ENCODE peak calls at places on chromosomes 16 and 17, in five cellular contexts. One of them, this sample, is unnamed.

GRCh38 chr17:17035920-17036319 is 6.3 kb upstream of the MPRIP start:
- DNase-seq in suprapubic skin: no peak
- DNase-seq in heart left ventricle: peak; percentile 46
- DNase-seq in transverse colon: no peak
- DNase-seq in endothelial cell of umbilical vein: no peak
- DNase-seq in this sample: no peak

GRCh38 chr16:69276143-69277115 is 34.7 kb upstream of the VPS4A start:
- DNase-seq in suprapubic skin: peak; percentile 78
- DNase-seq in heart left ventricle: peak; percentile 72
- DNase-seq in transverse colon: peak; percentile 31
- DNase-seq in endothelial cell of umbilical vein: no peak
- DNase-seq in this sample: no peak

GRCh38 chr17:15261063-15261817 is 3.9 kb downstream of the PMP22 start:
- DNase-seq in suprapubic skin: no peak
- DNase-seq in heart left ventricle: peak; percentile 74
- DNase-seq in transverse colon: peak; percentile 49
- DNase-seq in endothelial cell of umbilical vein: peak; percentile 70
- DNase-seq in this sample: peak; percentile 60

GRCh38 chr16:67000384-67001158 is 12.2 kb downstream of the CES4A start:
- DNase-seq in suprapubic skin: peak; percentile 78
- DNase-seq in heart left ventricle: peak; percentile 73
- DNase-seq in transverse colon: peak; percentile 77
- DNase-seq in endothelial cell of umbilical vein: peak; percentile 31
- DNase-seq in this sample: peak; percentile 25

GRCh38 chr17:1362065-1362848 is 37.8 kb downstream of the YWHAE start:
- DNase-seq in suprapubic skin: no peak
- DNase-seq in heart left ventricle: no peak
- DNase-seq in transverse colon: no peak
- DNase-seq in endothelial cell of umbilical vein: peak; percentile 38
- DNase-seq in this sample: no peak

GRCh38 chr17:17044846-17045561 is 2.7 kb downstream of the MPRIP start:
- DNase-seq in suprapubic skin: peak; percentile 59
- DNase-seq in heart left ventricle: peak; percentile 76
- DNase-seq in transverse colon: no peak
- DNase-seq in endothelial cell of umbilical vein: peak; percentile 46
- DNase-seq in this sample: peak; percentile 31

GRCh38 chr17:18004345-18004744 is 31.7 kb downstream of the DRC3 start:
- DNase-seq in suprapubic skin: no peak
- DNase-seq in heart left ventricle: no peak
- DNase-seq in transverse colon: no peak
- DNase-seq in endothelial cell of umbilical vein: no peak
- DNase-seq in this sample: no peak

GRCh38 chr17:66965801-66966528 is 1.5 kb downstream of the CACNG4 start:
- DNase-seq in suprapubic skin: no peak
- DNase-seq in heart left ventricle: no peak
- DNase-seq in transverse colon: no peak
- DNase-seq in endothelial cell of umbilical vein: no peak
- DNase-seq in this sample: no peak

GRCh38 chr16:64880994-64881393 is 240.9 kb downstream of the CDH11 start:
- DNase-seq in suprapubic skin: no peak
- DNase-seq in heart left ventricle: no peak
- DNase-seq in transverse colon: no peak
- DNase-seq in endothelial cell of umbilical vein: no peak
- DNase-seq in this sample: no peak

GRCh38 chr16:29710227-29711219 is 31.5 kb downstream of the QPRT start:
- DNase-seq in suprapubic skin: no peak
- DNase-seq in heart left ventricle: no peak
- DNase-seq in transverse colon: no peak
- DNase-seq in endothelial cell of umbilical vein: peak; percentile 60
- DNase-seq in this sample: no peak

GRCh38 chr16:53087101-53087500 is 32.3 kb downstream of the CHD9 start:
- DNase-seq in suprapubic skin: no peak
- DNase-seq in heart left ventricle: no peak
- DNase-seq in transverse colon: no peak
- DNase-seq in endothelial cell of umbilical vein: no peak
- DNase-seq in this sample: no peak

GRCh38 chr17:56912105-56912999 is 1.5 kb downstream of the TRIM25 start:
- DNase-seq in suprapubic skin: peak; percentile 89
- DNase-seq in heart left ventricle: peak; percentile 48
- DNase-seq in transverse colon: peak; percentile 33
- DNase-seq in endothelial cell of umbilical vein: peak; percentile 57
- DNase-seq in this sample: peak; percentile 51

GRCh38 chr16:81767987-81768592 is 11.0 kb upstream of the PLCG2 start:
- DNase-seq in suprapubic skin: no peak
- DNase-seq in heart left ventricle: no peak
- DNase-seq in transverse colon: no peak
- DNase-seq in endothelial cell of umbilical vein: no peak
- DNase-seq in this sample: no peak

DNA sequence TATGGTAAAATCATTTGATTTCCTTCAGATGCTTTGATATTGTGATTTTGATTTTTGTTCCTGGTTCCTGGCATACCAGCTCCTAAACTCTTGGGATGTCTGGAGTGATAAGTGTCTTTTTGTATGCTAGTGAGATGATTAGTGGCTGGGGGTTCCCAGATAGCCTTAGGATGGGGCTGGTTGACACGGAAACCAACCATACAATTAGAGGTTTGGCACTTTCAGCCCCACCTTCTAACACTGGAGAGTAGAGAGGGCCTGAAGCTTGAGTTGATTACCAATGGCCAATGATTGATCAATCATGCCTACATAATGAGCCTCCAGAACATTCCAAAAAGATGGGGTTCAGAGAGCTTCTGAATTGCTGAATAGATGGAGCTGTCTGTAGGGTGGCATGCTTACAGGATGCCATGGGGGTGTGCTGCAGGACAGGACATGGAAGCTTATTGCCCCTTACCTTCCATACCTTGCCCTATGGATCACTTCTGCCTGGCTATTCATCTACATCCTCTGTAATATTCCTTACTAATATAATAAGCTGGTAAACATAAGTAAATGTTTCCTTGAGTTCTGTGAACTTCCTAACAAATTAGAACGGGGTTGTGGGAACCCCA is 22.8 kb downstream of the RNF112 start:
- DNase-seq in suprapubic skin: no peak
- DNase-seq in heart left ventricle: no peak
- DNase-seq in transverse colon: no peak
- DNase-seq in endothelial cell of umbilical vein: no peak
- DNase-seq in this sample: no peak
- TF ChIP-seq POLR2A in suprapubic skin: no peak
- TF ChIP-seq POLR2A in heart left ventricle: no peak
- TF ChIP-seq POLR2A in transverse colon: no peak
- TF ChIP-seq POLR2A in endothelial cell of umbilical vein: no peak
- TF ChIP-seq POLR2A in this sample: no peak

GRCh38 chr16:4474192-4474961 is at the start of gene NMRAL1:
- DNase-seq in suprapubic skin: peak; percentile 96
- DNase-seq in heart left ventricle: peak; percentile 87
- DNase-seq in transverse colon: peak; percentile 93
- DNase-seq in endothelial cell of umbilical vein: peak; percentile 92
- DNase-seq in this sample: peak; percentile 78
- TF ChIP-seq POLR2A in suprapubic skin: peak; percentile 54
- TF ChIP-seq POLR2A in heart left ventricle: peak; percentile 46
- TF ChIP-seq POLR2A in transverse colon: peak; percentile 61
- TF ChIP-seq POLR2A in endothelial cell of umbilical vein: peak; percentile 88
- TF ChIP-seq POLR2A in this sample: peak; percentile 63

DNA sequence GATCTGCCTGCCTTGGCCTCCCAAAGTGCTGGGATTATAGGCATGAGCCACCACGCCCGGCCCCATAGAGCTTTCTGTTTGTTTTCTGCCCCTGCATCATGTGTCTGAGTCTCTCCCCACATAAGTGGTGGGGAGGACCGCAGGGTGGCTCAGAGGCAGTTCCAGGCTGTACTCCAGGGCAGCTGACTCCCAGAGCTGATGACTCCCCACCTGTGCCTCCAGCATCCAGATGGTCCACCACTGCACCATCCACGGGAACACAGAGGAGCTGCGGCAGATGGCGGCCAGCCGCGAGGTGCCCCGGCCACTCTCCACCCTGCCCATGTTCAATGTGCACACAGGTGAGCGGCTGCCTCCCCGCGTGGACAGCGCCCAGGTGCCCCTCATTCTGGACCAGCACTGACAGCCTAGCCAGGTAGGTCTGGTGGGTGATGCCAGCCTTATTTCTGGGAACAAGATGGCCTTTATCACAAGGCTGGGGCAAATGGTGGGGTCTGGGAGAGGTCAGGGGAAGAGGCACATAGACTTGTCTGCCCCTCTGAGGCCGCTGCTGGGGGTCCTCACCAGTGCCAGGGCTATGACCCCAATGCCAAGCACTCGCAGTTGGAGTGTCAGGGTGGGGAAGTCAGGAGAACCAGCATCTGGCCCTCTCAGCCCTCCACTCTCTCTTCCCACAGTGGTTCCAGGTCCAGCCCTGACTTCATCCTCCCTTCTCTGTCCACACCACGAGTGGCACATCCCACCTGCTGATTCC is 9.4 kb downstream of the SGCA start:
- DNase-seq in suprapubic skin: no peak
- DNase-seq in heart left ventricle: peak; percentile 45
- DNase-seq in transverse colon: no peak
- DNase-seq in endothelial cell of umbilical vein: no peak
- DNase-seq in this sample: no peak
- TF ChIP-seq POLR2A in suprapubic skin: no peak
- TF ChIP-seq POLR2A in heart left ventricle: no peak
- TF ChIP-seq POLR2A in transverse colon: no peak
- TF ChIP-seq POLR2A in endothelial cell of umbilical vein: no peak
- TF ChIP-seq POLR2A in this sample: no peak

DNA sequence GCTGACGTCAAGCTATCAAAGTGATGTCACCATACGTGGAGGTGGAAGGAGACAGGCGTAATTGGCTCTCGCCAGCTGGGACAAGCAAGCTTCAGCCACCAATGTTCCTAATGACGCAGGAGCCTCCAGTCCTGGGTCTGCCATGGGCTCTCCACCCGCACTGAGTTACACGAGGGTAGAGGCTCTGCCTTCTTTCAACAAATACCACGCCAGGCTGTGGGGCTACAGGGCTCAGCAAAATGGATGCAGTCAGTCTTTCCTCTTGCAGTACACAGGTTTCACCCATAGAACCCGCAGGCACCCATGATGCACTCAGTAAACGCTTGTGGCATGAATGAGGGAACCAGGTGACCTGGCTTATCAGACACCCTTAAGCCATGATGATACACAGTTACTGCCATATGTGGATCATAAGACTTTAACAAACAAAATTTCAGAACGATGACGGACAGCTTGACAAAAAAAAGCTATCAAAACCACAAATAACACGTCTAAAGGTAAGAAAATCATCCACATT is 50.4 kb downstream of the COTL1 start:
- DNase-seq in suprapubic skin: no peak
- DNase-seq in heart left ventricle: no peak
- DNase-seq in transverse colon: no peak
- DNase-seq in endothelial cell of umbilical vein: no peak
- DNase-seq in this sample: no peak
- TF ChIP-seq POLR2A in suprapubic skin: no peak
- TF ChIP-seq POLR2A in heart left ventricle: no peak
- TF ChIP-seq POLR2A in transverse colon: no peak
- TF ChIP-seq POLR2A in endothelial cell of umbilical vein: no peak
- TF ChIP-seq POLR2A in this sample: no peak

GRCh38 chr17:38719943-38720641 is 10.0 kb upstream of the CISD3 start:
- DNase-seq in suprapubic skin: no peak
- DNase-seq in heart left ventricle: no peak
- DNase-seq in transverse colon: no peak
- DNase-seq in endothelial cell of umbilical vein: no peak
- DNase-seq in this sample: no peak

GRCh38 chr17:38717139-38717745 is 12.2 kb downstream of the MLLT6 start:
- DNase-seq in suprapubic skin: no peak
- DNase-seq in heart left ventricle: no peak
- DNase-seq in transverse colon: no peak
- DNase-seq in endothelial cell of umbilical vein: no peak
- DNase-seq in this sample: no peak

GRCh38 chr17:38721802-38722201 is 8.3 kb upstream of the CISD3 start:
- DNase-seq in suprapubic skin: no peak
- DNase-seq in heart left ventricle: no peak
- DNase-seq in transverse colon: no peak
- DNase-seq in endothelial cell of umbilical vein: no peak
- DNase-seq in this sample: no peak

GRCh38 chr17:38720941-38721340 is 9.2 kb upstream of the CISD3 start:
- DNase-seq in suprapubic skin: no peak
- DNase-seq in heart left ventricle: no peak
- DNase-seq in transverse colon: no peak
- DNase-seq in endothelial cell of umbilical vein: no peak
- DNase-seq in this sample: no peak

GRCh38 chr17:38719284-38719942 is 10.7 kb upstream of the CISD3 start:
- DNase-seq in suprapubic skin: no peak
- DNase-seq in heart left ventricle: no peak
- DNase-seq in transverse colon: no peak
- DNase-seq in endothelial cell of umbilical vein: no peak
- DNase-seq in this sample: no peak
- TF ChIP-seq POLR2A in suprapubic skin: no peak
- TF ChIP-seq POLR2A in heart left ventricle: no peak
- TF ChIP-seq POLR2A in transverse colon: no peak
- TF ChIP-seq POLR2A in endothelial cell of umbilical vein: no peak
- TF ChIP-seq POLR2A in this sample: no peak